ENCODE peak calls at places on chromosomes 5 and 9, in ten cellular contexts. K is brain microvascular endothelial cell, P is stomach, R is foreskin fibroblast, W is epithelial cell of esophagus, Q is AG09309, Y is HCT116, L is Panc1, S is keratinocyte, E is mammary epithelial cell. X is an unnamed sample.

GRCh38 chr9:99633260-99633659 is 188.4 kb upstream of the NR4A3 start:
- DNase-seq in K (no peak), P (no peak), R (no peak), W (no peak), Q (no peak), Y (no peak), L (no peak), S (no peak), E (no peak), X (no peak)

GRCh38 chr9:98908897-98909634 is 34.6 kb upstream of the COL15A1 start:
- DNase-seq in K (peak; percentile 60), P (no peak), R (peak; percentile 66), W (no peak), Q (peak; percentile 86), Y (no peak), L (no peak), S (no peak), E (no peak), X (peak; percentile 77)

GRCh38 chr5:1293997-1294838 is 650 bp downstream of the TERT start:
- DNase-seq in K (no peak), P (peak; percentile 17), R (no peak), W (no peak), Q (no peak), Y (no peak), L (no peak), S (no peak), E (no peak), X (no peak)

GRCh38 chr5:137627293-137627692 is 108.6 kb downstream of the KLHL3 start:
- DNase-seq in K (no peak), P (no peak), R (no peak), W (peak; percentile 73), Q (no peak), Y (no peak), L (no peak), S (no peak), E (no peak), X (no peak)

GRCh38 chr5:149878371-149878770 is 66.2 kb downstream of the PDE6A start:
- DNase-seq in K (no peak), P (no peak), R (no peak), W (peak; percentile 49), Q (no peak), Y (no peak), L (no peak), S (no peak), E (no peak), X (no peak)

GRCh38 chr5:170747851-170748250 is 35.7 kb upstream of the GABRP start:
- DNase-seq in K (peak; percentile 26), P (no peak), R (no peak), W (no peak), Q (no peak), Y (peak; percentile 16), L (no peak), S (no peak), E (no peak), X (peak; percentile 31)

GRCh38 chr5:120368923-120369715 is 95.0 kb upstream of the PRR16 start:
- DNase-seq in K (no peak), P (peak; percentile 85), R (no peak), W (peak; percentile 89), Q (no peak), Y (no peak), L (no peak), S (peak; percentile 40), E (peak; percentile 91), X (peak; percentile 60)

GRCh38 chr5:159038907-159039306 is 60.8 kb downstream of the EBF1 start:
- DNase-seq in K (peak; percentile 79), P (no peak), R (peak; percentile 84), W (no peak), Q (peak; percentile 71), Y (no peak), L (no peak), S (no peak), E (no peak), X (peak; percentile 89)

GRCh38 chr5:113213551-113213971 is 221.2 kb downstream of the TSSK1B start:
- DNase-seq in K (no peak), P (no peak), R (no peak), W (no peak), Q (no peak), Y (no peak), L (no peak), S (no peak), E (no peak), X (no peak)

GRCh38 chr9:26394025-26394424 is 498.6 kb downstream of the CAAP1 start:
- DNase-seq in K (no peak), P (no peak), R (no peak), W (no peak), Q (no peak), Y (no peak), L (no peak), S (no peak), E (no peak), X (no peak)

GRCh38 chr9:89815061-89815902 is 210.5 kb downstream of the GADD45G start:
- DNase-seq in K (no peak), P (no peak), R (no peak), W (no peak), Q (no peak), Y (no peak), L (no peak), S (no peak), E (no peak), X (no peak)

GRCh38 chr9:85743290-85744128 is 1.8 kb upstream of the AGTPBP1 start:
- DNase-seq in K (peak; percentile 87), P (peak; percentile 34), R (peak; percentile 51), W (peak; percentile 86), Q (peak; percentile 79), Y (peak; percentile 75), L (peak; percentile 60), S (peak; percentile 64), E (peak; percentile 90), X (peak; percentile 96)

GRCh38 chr5:72156921-72157320 is 49.6 kb downstream of the MAP1B start:
- DNase-seq in K (no peak), P (no peak), R (peak; percentile 95), W (peak; percentile 40), Q (peak; percentile 95), Y (no peak), L (no peak), S (no peak), E (peak; percentile 37), X (peak; percentile 62)

GRCh38 chr5:90528704-90529233 is 615 bp downstream of the LYSMD3 start:
- DNase-seq in K (no peak), P (no peak), R (no peak), W (peak; percentile 23), Q (peak; percentile 1), Y (no peak), L (no peak), S (no peak), E (peak; percentile 21), X (peak; percentile 40)

GRCh38 chr9:133761641-133762248 is 23.6 kb upstream of the SARDH start:
- DNase-seq in K (no peak), P (peak; percentile 15), R (no peak), W (no peak), Q (no peak), Y (no peak), L (no peak), S (no peak), E (no peak), X (no peak)

GRCh38 chr9:112056986-112057385 is 118.1 kb downstream of the SUSD1 start:
- DNase-seq in K (no peak), P (no peak), R (no peak), W (no peak), Q (no peak), Y (no peak), L (no peak), S (no peak), E (no peak), X (no peak)

GRCh38 chr5:160792281-160792680 is 59.7 kb downstream of the ATP10B start:
- DNase-seq in K (no peak), P (no peak), R (no peak), W (peak; percentile 50), Q (no peak), Y (no peak), L (no peak), S (no peak), E (peak; percentile 29), X (no peak)

GRCh38 chr5:160789219-160789820 is 62.7 kb downstream of the ATP10B start:
- DNase-seq in K (no peak), P (no peak), R (no peak), W (no peak), Q (no peak), Y (no peak), L (no peak), S (no peak), E (no peak), X (no peak)

GRCh38 chr5:160792732-160793454 is 59.1 kb downstream of the ATP10B start:
- DNase-seq in K (no peak), P (no peak), R (no peak), W (no peak), Q (no peak), Y (no peak), L (no peak), S (no peak), E (no peak), X (no peak)

GRCh38 chr5:160787247-160787646 is 64.8 kb downstream of the ATP10B start:
- DNase-seq in K (no peak), P (peak; percentile 48), R (no peak), W (peak; percentile 40), Q (no peak), Y (no peak), L (no peak), S (no peak), E (peak; percentile 40), X (no peak)
- TF ChIP-seq CTCF in K (no peak), P (peak; percentile 48), R (no peak), W (peak; percentile 55), Q (peak; percentile 37), Y (no peak), L (peak; percentile 52), S (peak; percentile 66), E (peak; percentile 77), X (peak; percentile 25)

GRCh38 chr9:4742246-4742645 is 1.2 kb upstream of the AK3 start:
- DNase-seq in K (no peak), P (no peak), R (no peak), W (peak; percentile 48), Q (no peak), Y (no peak), L (no peak), S (no peak), E (peak; percentile 61), X (peak; percentile 11)
- H3K4me3 ChIP-seq in K (no peak overlapping the region), P (no peak overlapping the region), R (peak overlapping the region; percentile 76), W (peak overlapping the region; percentile 78), Q (no peak overlapping the region), Y (peak overlapping the region; percentile 65), L (no peak overlapping the region), S (no peak overlapping the region), E (peak overlapping the region; percentile 80), X (peak overlapping the region; percentile 12)

GRCh38 chr9:16192403-16193017 is 639.7 kb downstream of the CCDC171 start:
- DNase-seq in K (peak; percentile 49), P (no peak), R (peak; percentile 19), W (no peak), Q (no peak), Y (no peak), L (no peak), S (no peak), E (no peak), X (peak; percentile 74)
- TF ChIP-seq CTCF in K (no peak), P (no peak), R (no peak), W (no peak), Q (no peak), Y (no peak), L (peak; percentile 22), S (no peak), E (no peak), X (no peak)

DNA sequence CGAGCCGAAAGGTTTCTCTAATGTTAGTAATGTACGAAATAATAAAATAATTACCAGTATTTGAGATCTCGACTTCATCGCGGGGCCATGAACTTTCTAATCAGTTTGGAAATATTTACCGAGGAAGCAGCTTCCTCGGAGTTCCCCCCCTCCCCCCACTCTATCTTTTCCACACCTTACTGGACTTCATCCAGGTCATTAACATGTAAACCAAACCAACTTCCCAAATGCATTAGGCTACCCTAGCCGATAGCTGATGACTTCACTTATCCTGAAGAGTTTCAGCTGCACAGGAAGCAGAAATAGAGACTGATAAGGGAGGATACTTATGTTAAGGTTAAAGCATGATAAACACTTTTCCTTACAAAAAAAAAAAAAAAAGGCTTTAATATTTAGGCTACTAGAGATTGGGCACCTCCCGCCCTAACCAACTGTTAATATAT is 1.5 kb upstream of the MEF2C start:
- DNase-seq in K (no peak), P (no peak), R (no peak), W (no peak), Q (no peak), Y (no peak), L (no peak), S (no peak), E (no peak), X (peak; percentile 24)
- H3K4me3 ChIP-seq in K (peak overlapping the region; percentile 72), P (peak overlapping the region; percentile 53), R (peak overlapping the region; percentile 85), W (peak overlapping the region; percentile 55), Q (peak overlapping the region; percentile 66), Y (peak overlapping the region; percentile 61), L (peak overlapping the region; percentile 79), S (peak overlapping the region; percentile 67), E (no peak overlapping the region), X (peak overlapping the region; percentile 73)